ENCODE peak calls at places on chromosomes 4 and X, in seven cellular contexts. C, Z, N, G, L, S and V are unnamed samples.

GRCh38 chr4:48047421-48047844 is 30.9 kb downstream of the NIPAL1 start:
- DNase-seq in L (no peak), Z (no peak), C (no peak), N (peak; percentile 90), S (no peak), G (no peak), V (no peak)

GRCh38 chr4:17694552-17694951 is 80.1 kb downstream of the MED28 start:
- DNase-seq in Z (no peak), G (no peak), C (no peak), N (no peak), S (no peak), L (no peak), V (no peak)

GRCh38 chr4:179163147-179163546 is 1720.9 kb upstream of the AGA start:
- DNase-seq in Z (no peak), G (no peak), L (no peak), C (no peak), N (no peak), S (no peak), V (no peak)

GRCh38 chr4:187179086-187180070 is 455.7 kb upstream of the FAT1 start:
- DNase-seq in C (peak; percentile 9), S (no peak), N (no peak), L (no peak), Z (peak; percentile 4), G (no peak), V (no peak)

GRCh38 chr4:7912826-7913225 is 26.8 kb downstream of the AFAP1 start:
- DNase-seq in G (no peak), S (no peak), C (no peak), N (no peak), Z (no peak), L (no peak), V (no peak)

GRCh38 chrX:31981546-31982062 is 909.8 kb upstream of the FTHL17 start:
- DNase-seq in C (no peak), N (no peak), L (no peak), S (no peak), G (no peak), Z (no peak), V (no peak)

GRCh38 chr4:107988763-107989035 is 990 bp upstream of the HADH start:
- DNase-seq in N (no peak), Z (no peak), C (no peak), L (peak; percentile 25), S (no peak), G (no peak), V (no peak)

GRCh38 chr4:169315530-169316306 is 45.0 kb upstream of the SH3RF1 start:
- DNase-seq in N (no peak), Z (peak; percentile 70), C (peak; percentile 50), G (no peak), L (no peak), S (peak; percentile 60), V (no peak)

GRCh38 chr4:65482410-65482809 is 187.9 kb downstream of the EPHA5 start:
- DNase-seq in C (no peak), S (no peak), Z (no peak), L (no peak), N (no peak), G (no peak), V (no peak)